ENCODE peak calls at places on chromosomes 16 and 17, in six cellular contexts. Y is mesenchymal stem cell, T is MV-4-11, X is globus pallidus, F is head of caudate nucleus, E is AG08395. N is an unnamed sample.

GRCh38 chr16:51876934-51877333 is 670.0 kb downstream of the TOX3 start:
- DNase-seq in F (no peak), T (no peak), Y (no peak), X (no peak), E (no peak), N (peak; percentile 65)

GRCh38 chr17:3695723-3696411 is at the start of gene P2RX5:
- DNase-seq in T (peak; percentile 36), X (no peak), E (no peak), F (no peak), Y (peak; percentile 38), N (no peak)

GRCh38 chr17:62823111-62823895 is 15.2 kb upstream of the MARCHF10 start:
- DNase-seq in T (no peak), E (no peak), F (no peak), Y (no peak), X (no peak), N (peak; percentile 65)

GRCh38 chr17:44906010-44906646 is 6.9 kb upstream of the EFTUD2 start:
- DNase-seq in F (no peak), T (peak; percentile 68), X (no peak), E (peak; percentile 90), Y (peak; percentile 98), N (peak; percentile 94)

GRCh38 chr17:48663134-48663924 is 37.2 kb upstream of the HOXB9 start:
- DNase-seq in T (no peak), F (no peak), E (no peak), Y (no peak), X (no peak), N (no peak)

GRCh38 chr16:50593410-50594139 is 45.4 kb downstream of the NKD1 start:
- DNase-seq in Y (no peak), T (no peak), X (peak; percentile 56), E (no peak), F (peak; percentile 31), N (peak; percentile 29)

GRCh38 chr16:86761117-86761971 is 183.0 kb downstream of the FOXL1 start:
- DNase-seq in X (peak; percentile 2), F (peak; percentile 64), Y (peak; percentile 66), T (no peak), E (peak; percentile 66), N (peak; percentile 69)

GRCh38 chr16:57594531-57595031 is 33.8 kb upstream of the ADGRG1 start:
- DNase-seq in Y (no peak), F (no peak), T (no peak), E (no peak), X (no peak), N (no peak)

GRCh38 chr16:1167276-1168107 is 14.6 kb downstream of the CACNA1H start:
- DNase-seq in X (peak; percentile 26), Y (no peak), T (no peak), E (no peak), F (peak; percentile 78), N (no peak)

GRCh38 chr17:64378890-64379354 is 11.7 kb downstream of the PECAM1 start:
- DNase-seq in Y (no peak), X (peak; percentile 20), T (no peak), E (no peak), F (no peak), N (no peak)

GRCh38 chr17:7548585-7549400 is at the start of gene TNFSF12:
- DNase-seq in Y (peak; percentile 40), E (peak; percentile 59), X (no peak), T (no peak), F (peak; percentile 72), N (peak; percentile 15)

GRCh38 chr17:72594248-72594647 is 473.4 kb downstream of the SOX9 start:
- DNase-seq in Y (no peak), E (no peak), T (no peak), F (no peak), X (no peak), N (no peak)

GRCh38 chr17:27430882-27431491 is 25.3 kb upstream of the KSR1 start:
- DNase-seq in E (peak; percentile 56), F (no peak), Y (peak; percentile 56), X (no peak), T (peak; percentile 25), N (peak; percentile 56)

GRCh38 chr17:1039511-1040215 is 42.7 kb downstream of the TIMM22 start:
- DNase-seq in F (peak; percentile 80), Y (no peak), T (peak; percentile 92), E (peak; percentile 36), X (peak; percentile 65), N (peak; percentile 91)

GRCh38 chr17:40810505-40810904 is 10.7 kb upstream of the KRT28 start:
- DNase-seq in T (no peak), E (no peak), Y (no peak), F (no peak), X (no peak), N (peak; percentile 42)

GRCh38 chr16:48366165-48367093 is 18.8 kb downstream of the SIAH1 start:
- DNase-seq in X (no peak), E (peak; percentile 54), T (peak; percentile 79), Y (peak; percentile 90), F (no peak), N (peak; percentile 47)

GRCh38 chr16:17431904-17432625 is 38.7 kb downstream of the XYLT1 start:
- DNase-seq in F (no peak), X (no peak), E (no peak), Y (no peak), T (no peak), N (no peak)

GRCh38 chr17:3893720-3894116 is 865 bp upstream of the CAMKK1 start:
- DNase-seq in X (no peak), E (no peak), F (no peak), T (no peak), Y (no peak), N (no peak)